ENCODE peak calls at places on chromosomes 11 and 22, in five cellular contexts. One of them, this sample, is unnamed. For H3K36me3, the result is how much of the 10 kb centered on the place peaks cover.

GRCh38 chr11:78986305-78986704 is 411.6 kb upstream of the NARS2 start:
- DNase-seq in bronchial epithelial cell: no peak
- DNase-seq in colonic mucosa: no peak
- DNase-seq in BE2C: no peak
- DNase-seq in astrocyte: no peak
- DNase-seq in this sample: no peak

GRCh38 chr11:75261474-75261847 is 20.9 kb downstream of the TPBGL start:
- DNase-seq in bronchial epithelial cell: no peak
- DNase-seq in colonic mucosa: no peak
- DNase-seq in BE2C: peak
- DNase-seq in astrocyte: no peak
- DNase-seq in this sample: no peak

GRCh38 chr22:40911772-40912171 is 39.4 kb upstream of the RBX1 start:
- DNase-seq in bronchial epithelial cell: no peak
- DNase-seq in colonic mucosa: no peak
- DNase-seq in BE2C: no peak
- DNase-seq in astrocyte: no peak
- DNase-seq in this sample: no peak

GRCh38 chr11:60992842-60993409 is 21.4 kb downstream of the CD6 start:
- DNase-seq in bronchial epithelial cell: no peak
- DNase-seq in colonic mucosa: no peak
- DNase-seq in BE2C: no peak
- DNase-seq in astrocyte: no peak
- DNase-seq in this sample: no peak

GRCh38 chr22:20552913-20553401 is 45.5 kb downstream of the MED15 start:
- DNase-seq in bronchial epithelial cell: no peak
- DNase-seq in colonic mucosa: peak
- DNase-seq in BE2C: no peak
- DNase-seq in astrocyte: no peak
- DNase-seq in this sample: no peak

GRCh38 chr11:985848-986247 is 50.7 kb downstream of the MUC6 start:
- DNase-seq in bronchial epithelial cell: no peak
- DNase-seq in colonic mucosa: no peak
- DNase-seq in BE2C: no peak
- DNase-seq in astrocyte: no peak
- DNase-seq in this sample: no peak

GRCh38 chr22:29587938-29588699 is 7.2 kb upstream of the NIPSNAP1 start:
- DNase-seq in bronchial epithelial cell: peak
- DNase-seq in colonic mucosa: no peak
- DNase-seq in BE2C: no peak
- DNase-seq in astrocyte: peak
- DNase-seq in this sample: peak

GRCh38 chr11:26297179-26297970 is 34.6 kb upstream of the ANO3 start:
- DNase-seq in bronchial epithelial cell: peak
- DNase-seq in colonic mucosa: no peak
- DNase-seq in BE2C: peak
- DNase-seq in astrocyte: peak
- DNase-seq in this sample: peak

GRCh38 chr11:76653674-76654309 is 16.8 kb downstream of the LRRC32 start:
- DNase-seq in bronchial epithelial cell: no peak
- DNase-seq in colonic mucosa: peak
- DNase-seq in BE2C: no peak
- DNase-seq in astrocyte: peak
- DNase-seq in this sample: peak

GRCh38 chr11:72951815-72952340 is 137.7 kb downstream of the ATG16L2 start:
- DNase-seq in bronchial epithelial cell: peak
- DNase-seq in colonic mucosa: no peak
- DNase-seq in BE2C: no peak
- DNase-seq in astrocyte: no peak
- DNase-seq in this sample: no peak

GRCh38 chr11:20873054-20873453 is 203.7 kb downstream of the NELL1 start:
- DNase-seq in bronchial epithelial cell: peak
- DNase-seq in colonic mucosa: no peak
- DNase-seq in BE2C: peak
- DNase-seq in astrocyte: no peak
- DNase-seq in this sample: no peak

GRCh38 chr22:31248138-31248745 is 36.1 kb downstream of the LIMK2 start:
- DNase-seq in bronchial epithelial cell: peak
- DNase-seq in colonic mucosa: peak
- DNase-seq in BE2C: peak
- DNase-seq in astrocyte: peak
- DNase-seq in this sample: peak

GRCh38 chr22:31247726-31248125 is 35.6 kb downstream of the LIMK2 start:
- DNase-seq in bronchial epithelial cell: no peak
- DNase-seq in colonic mucosa: no peak
- DNase-seq in BE2C: peak
- DNase-seq in astrocyte: no peak
- DNase-seq in this sample: no peak

GRCh38 chr22:31246687-31247086 is 34.6 kb downstream of the LIMK2 start:
- DNase-seq in bronchial epithelial cell: no peak
- DNase-seq in colonic mucosa: no peak
- DNase-seq in BE2C: no peak
- DNase-seq in astrocyte: no peak
- DNase-seq in this sample: no peak

GRCh38 chr22:31250740-31251330 is 38.7 kb downstream of the LIMK2 start:
- DNase-seq in bronchial epithelial cell: peak
- DNase-seq in colonic mucosa: no peak
- DNase-seq in BE2C: no peak
- DNase-seq in astrocyte: no peak
- DNase-seq in this sample: no peak

GRCh38 chr22:31248965-31249940 is 37.2 kb downstream of the LIMK2 start:
- DNase-seq in bronchial epithelial cell: peak
- DNase-seq in colonic mucosa: no peak
- DNase-seq in BE2C: no peak
- DNase-seq in astrocyte: peak
- DNase-seq in this sample: no peak
- TF ChIP-seq CTCF in bronchial epithelial cell: no peak
- TF ChIP-seq CTCF in colonic mucosa: no peak
- TF ChIP-seq CTCF in BE2C: no peak
- TF ChIP-seq CTCF in astrocyte: no peak
- TF ChIP-seq CTCF in this sample: no peak

DNA sequence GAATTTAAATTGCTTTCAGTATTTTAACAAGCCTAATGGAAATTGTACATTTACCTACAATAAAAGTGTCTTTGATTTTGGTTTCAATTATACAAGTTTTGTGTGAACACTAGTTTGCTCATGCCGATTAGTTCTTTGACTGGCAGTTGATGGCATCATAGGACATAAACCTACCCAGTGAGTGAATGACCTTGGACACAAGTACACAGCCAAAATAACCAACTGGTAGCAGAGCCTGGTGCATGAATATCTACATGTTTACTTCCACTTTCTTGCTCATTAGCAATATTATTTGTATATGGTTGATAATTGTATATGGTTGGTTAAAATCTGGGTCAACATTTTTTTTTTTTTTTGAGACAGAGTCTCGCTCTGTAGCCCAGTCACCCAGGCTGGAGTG is 37.8 kb downstream of the STIM1 start:
- DNase-seq in bronchial epithelial cell: no peak
- DNase-seq in colonic mucosa: no peak
- DNase-seq in BE2C: no peak
- DNase-seq in astrocyte: no peak
- DNase-seq in this sample: no peak
- H3K4me3 ChIP-seq in bronchial epithelial cell: no peak
- H3K4me3 ChIP-seq in colonic mucosa: no peak
- H3K4me3 ChIP-seq in BE2C: no peak
- H3K4me3 ChIP-seq in astrocyte: no peak
- H3K4me3 ChIP-seq in this sample: no peak

DNA sequence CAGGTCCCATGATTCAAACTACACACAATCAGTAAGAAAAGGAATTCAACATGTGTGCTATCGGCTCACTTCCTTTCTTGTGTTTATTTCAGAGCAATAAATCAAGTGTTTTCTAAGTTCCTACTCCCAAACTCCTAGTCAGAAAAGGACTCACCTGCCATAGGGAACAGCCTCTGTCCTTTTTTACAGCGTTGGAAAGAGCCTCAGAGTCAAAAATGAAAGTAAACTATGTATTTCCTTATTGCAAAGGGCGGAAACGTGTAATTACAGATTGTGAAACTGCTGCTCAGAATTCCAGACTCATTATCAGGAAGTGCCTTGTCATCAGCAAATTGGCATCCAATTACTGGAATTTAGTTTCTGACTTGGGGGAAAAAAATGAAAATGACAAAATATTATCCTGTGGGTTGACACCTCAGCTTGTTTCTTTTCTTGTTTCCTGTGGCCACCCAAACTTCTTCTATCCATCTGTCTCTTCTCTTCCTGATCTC is at the start of gene CASP4:
- DNase-seq in bronchial epithelial cell: peak
- DNase-seq in colonic mucosa: peak
- DNase-seq in BE2C: no peak
- DNase-seq in astrocyte: peak
- DNase-seq in this sample: peak
- H3K36me3 ChIP-seq in bronchial epithelial cell: under half
- H3K36me3 ChIP-seq in colonic mucosa: under half
- H3K36me3 ChIP-seq in BE2C: under half
- H3K36me3 ChIP-seq in astrocyte: under half
- H3K36me3 ChIP-seq in this sample: under half

DNA sequence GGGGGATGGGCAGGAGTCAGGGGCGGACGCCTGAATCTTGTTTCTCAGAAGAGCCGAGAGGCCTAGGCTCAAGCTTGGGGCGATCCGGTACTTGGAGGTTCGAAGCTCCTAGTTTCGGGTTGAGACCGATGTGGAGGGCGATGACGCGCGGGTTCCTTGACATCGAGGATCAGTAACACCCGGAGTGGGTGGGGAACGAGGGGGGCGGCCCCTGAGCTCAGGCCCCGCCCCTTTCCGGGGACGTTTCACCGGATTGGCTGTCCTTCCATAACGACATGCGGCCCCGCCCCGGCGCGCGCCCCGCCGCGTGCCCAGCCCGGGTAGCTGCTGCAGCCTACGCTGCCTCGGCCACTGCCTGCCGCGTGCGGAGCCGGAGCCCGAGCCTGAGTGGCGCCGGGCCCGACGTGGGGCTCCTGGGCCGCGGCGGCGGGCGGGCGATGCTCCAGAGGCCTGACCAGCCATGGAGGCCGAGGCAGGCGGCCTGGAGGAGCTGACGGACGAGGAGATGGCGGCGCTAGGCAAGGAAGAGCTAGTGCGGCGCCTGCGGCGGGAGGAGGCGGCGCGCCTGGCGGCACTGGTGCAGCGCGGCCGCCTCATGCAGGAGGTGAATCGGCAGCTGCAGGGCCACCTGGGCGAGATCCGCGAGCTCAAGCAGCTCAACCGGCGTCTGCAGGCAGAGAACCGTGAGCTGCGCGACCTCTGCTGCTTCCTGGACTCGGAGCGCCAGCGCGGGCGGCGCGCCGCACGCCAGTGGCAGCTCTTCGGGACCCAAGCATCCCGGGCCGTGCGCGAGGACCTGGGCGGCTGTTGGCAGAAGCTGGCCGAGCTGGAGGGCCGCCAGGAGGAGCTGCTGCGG is at the start of gene CCDC85B:
- DNase-seq in bronchial epithelial cell: peak
- DNase-seq in colonic mucosa: peak
- DNase-seq in BE2C: peak
- DNase-seq in astrocyte: peak
- DNase-seq in this sample: peak
- TF ChIP-seq CTCF in bronchial epithelial cell: peak
- TF ChIP-seq CTCF in colonic mucosa: no peak
- TF ChIP-seq CTCF in BE2C: peak
- TF ChIP-seq CTCF in astrocyte: no peak
- TF ChIP-seq CTCF in this sample: no peak

DNA sequence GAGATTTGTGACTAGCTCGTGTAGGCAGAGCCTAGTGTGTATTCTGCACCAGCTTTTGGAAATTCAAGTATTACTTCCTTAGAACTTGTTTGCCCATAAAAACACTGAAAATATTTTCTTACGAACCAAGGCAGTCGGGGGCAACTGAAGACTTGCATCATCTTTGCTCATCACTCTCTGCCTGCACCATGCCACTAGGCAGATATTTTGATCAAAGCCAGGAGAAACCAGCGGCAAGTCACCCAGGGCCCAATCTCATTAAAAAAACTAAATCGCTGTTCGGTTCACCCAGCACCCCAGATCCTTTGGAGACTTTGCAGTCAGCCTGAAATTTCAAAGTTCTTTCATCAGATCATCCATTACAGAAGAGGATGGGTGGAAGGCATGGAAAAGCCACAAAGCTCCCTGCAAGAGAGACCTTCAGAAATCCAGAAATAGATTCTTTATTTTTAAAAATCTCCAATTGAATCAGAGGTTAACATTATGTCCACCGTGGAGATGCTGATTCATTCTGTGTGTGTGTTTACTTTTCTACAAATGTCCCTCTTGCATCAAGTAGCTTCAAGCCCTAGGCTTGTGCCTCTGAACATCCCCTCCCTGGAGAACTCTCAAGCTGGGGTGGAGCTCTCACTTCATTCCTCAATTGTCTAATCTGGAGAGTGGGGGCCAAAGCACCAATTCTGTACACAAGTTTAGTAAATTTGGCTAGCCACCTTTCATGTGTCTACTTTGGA is 78.4 kb downstream of the ETS1 start:
- DNase-seq in bronchial epithelial cell: peak
- DNase-seq in colonic mucosa: no peak
- DNase-seq in BE2C: no peak
- DNase-seq in astrocyte: peak
- DNase-seq in this sample: no peak
- H3K4me3 ChIP-seq in bronchial epithelial cell: no peak
- H3K4me3 ChIP-seq in colonic mucosa: no peak
- H3K4me3 ChIP-seq in BE2C: no peak
- H3K4me3 ChIP-seq in astrocyte: no peak
- H3K4me3 ChIP-seq in this sample: no peak

DNA sequence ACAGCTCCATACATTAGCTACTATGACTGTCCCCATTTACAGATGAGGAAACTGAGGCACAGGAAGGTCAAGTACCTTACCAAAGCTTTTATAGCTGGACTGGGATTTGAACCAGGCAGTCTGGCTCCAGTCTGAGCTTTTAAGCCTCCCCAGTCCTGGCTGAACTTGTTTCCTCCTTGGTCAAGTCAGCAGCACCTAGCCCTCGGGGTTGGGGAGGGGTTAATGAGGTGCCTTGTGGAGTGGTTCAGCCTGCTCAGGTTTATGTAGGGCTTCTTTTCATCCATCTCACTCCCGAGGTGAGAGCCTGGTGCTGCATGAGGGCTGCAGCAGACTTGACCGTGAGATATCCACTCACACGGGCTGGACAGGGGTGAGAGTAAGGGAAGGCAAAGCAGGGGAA is 36.7 kb upstream of the GCAT start:
- DNase-seq in bronchial epithelial cell: no peak
- DNase-seq in colonic mucosa: no peak
- DNase-seq in BE2C: no peak
- DNase-seq in astrocyte: no peak
- DNase-seq in this sample: no peak
- H3K36me3 ChIP-seq in bronchial epithelial cell: under half
- H3K36me3 ChIP-seq in colonic mucosa: under half
- H3K36me3 ChIP-seq in BE2C: under half
- H3K36me3 ChIP-seq in astrocyte: under half
- H3K36me3 ChIP-seq in this sample: under half

This sample was measured in BJ.